ENCODE peak calls at places on chromosomes 11 and 22, in seven cellular contexts. H, N, Y, W, X, A and E are unnamed samples.

GRCh38 chr11:112606656-112607055 is 346.0 kb upstream of the PLET1 start:
- DNase-seq in N (no peak), H (no peak), W (no peak), Y (no peak), A (no peak), X (no peak), E (no peak)

GRCh38 chr11:35098850-35099249 is 40.1 kb upstream of the CD44 start:
- DNase-seq in A (no peak), N (no peak), X (no peak), H (no peak), Y (no peak), W (no peak), E (no peak)

GRCh38 chr22:50062509-50063135 is 4.5 kb upstream of the TTLL8 start:
- DNase-seq in Y (no peak), W (no peak), A (no peak), H (no peak), X (no peak), N (no peak), E (no peak)

GRCh38 chr11:1771700-1772099 is 8.0 kb upstream of the CTSD start:
- DNase-seq in Y (no peak), X (no peak), H (peak), A (no peak), N (no peak), W (peak), E (no peak)

GRCh38 chr11:57499413-57499982 is 16.0 kb downstream of the SLC43A1 start:
- DNase-seq in N (peak), Y (peak), A (peak), W (peak), X (peak), H (peak), E (peak)

GRCh38 chr11:29676993-29677392 is 339.8 kb downstream of the KCNA4 start:
- DNase-seq in Y (no peak), W (no peak), N (no peak), X (no peak), H (peak), A (no peak), E (no peak)

GRCh38 chr11:44456544-44457270 is 108.8 kb upstream of the CD82 start:
- DNase-seq in H (peak), A (peak), N (no peak), W (no peak), Y (no peak), X (no peak), E (no peak)

GRCh38 chr11:36304349-36304748 is 8.3 kb downstream of the PRR5L start:
- DNase-seq in W (no peak), H (peak), X (no peak), N (no peak), Y (no peak), A (no peak), E (no peak)